ENCODE peak calls at places on chromosome 18, in ten cellular contexts. One of them, this sample, is unnamed.
A peak's percentile ranks its signal among the peaks of the same experiment; 100 is the strongest.

GRCh38 chr18:11953113-11953512 is 28.2 kb upstream of the IMPA2 start:
- DNase-seq in ovary: no peak
- DNase-seq in body of pancreas: no peak
- DNase-seq in breast epithelium: no peak
- DNase-seq in A549: no peak
- DNase-seq in CD8-positive, alpha-beta T cell: no peak
- DNase-seq in caudate nucleus: no peak
- DNase-seq in upper lobe of left lung: no peak
- DNase-seq in left lung: no peak
- DNase-seq in upper lobe of right lung: no peak
- DNase-seq in this sample: no peak

GRCh38 chr18:76573325-76574025 is 78.4 kb upstream of the ZNF516 start:
- DNase-seq in ovary: no peak
- DNase-seq in body of pancreas: no peak
- DNase-seq in breast epithelium: no peak
- DNase-seq in A549: peak; percentile 25
- DNase-seq in CD8-positive, alpha-beta T cell: no peak
- DNase-seq in caudate nucleus: no peak
- DNase-seq in upper lobe of left lung: no peak
- DNase-seq in left lung: no peak
- DNase-seq in upper lobe of right lung: no peak
- DNase-seq in this sample: no peak

GRCh38 chr18:67677489-67677888 is 161.0 kb upstream of the DSEL start:
- DNase-seq in ovary: no peak
- DNase-seq in body of pancreas: no peak
- DNase-seq in breast epithelium: no peak
- DNase-seq in A549: no peak
- DNase-seq in CD8-positive, alpha-beta T cell: no peak
- DNase-seq in caudate nucleus: no peak
- DNase-seq in upper lobe of left lung: no peak
- DNase-seq in left lung: no peak
- DNase-seq in upper lobe of right lung: no peak
- DNase-seq in this sample: no peak

GRCh38 chr18:9827856-9828793 is 57.6 kb upstream of the TXNDC2 start:
- DNase-seq in ovary: no peak
- DNase-seq in body of pancreas: no peak
- DNase-seq in breast epithelium: peak; percentile 72
- DNase-seq in A549: peak; percentile 86
- DNase-seq in CD8-positive, alpha-beta T cell: no peak
- DNase-seq in caudate nucleus: no peak
- DNase-seq in upper lobe of left lung: peak; percentile 46
- DNase-seq in left lung: no peak
- DNase-seq in upper lobe of right lung: no peak
- DNase-seq in this sample: no peak

GRCh38 chr18:24127735-24128134 is 11.1 kb upstream of the CABYR start:
- DNase-seq in ovary: no peak
- DNase-seq in body of pancreas: no peak
- DNase-seq in breast epithelium: no peak
- DNase-seq in A549: no peak
- DNase-seq in CD8-positive, alpha-beta T cell: no peak
- DNase-seq in caudate nucleus: no peak
- DNase-seq in upper lobe of left lung: no peak
- DNase-seq in left lung: no peak
- DNase-seq in upper lobe of right lung: no peak
- DNase-seq in this sample: no peak

GRCh38 chr18:8730080-8730827 is 24.9 kb downstream of the MTCL1 start:
- DNase-seq in ovary: peak; percentile 27
- DNase-seq in body of pancreas: peak; percentile 80
- DNase-seq in breast epithelium: no peak
- DNase-seq in A549: peak; percentile 53
- DNase-seq in CD8-positive, alpha-beta T cell: no peak
- DNase-seq in caudate nucleus: no peak
- DNase-seq in upper lobe of left lung: no peak
- DNase-seq in left lung: no peak
- DNase-seq in upper lobe of right lung: no peak
- DNase-seq in this sample: no peak

GRCh38 chr18:43661570-43661969 is 384.3 kb upstream of the SYT4 start:
- DNase-seq in ovary: no peak
- DNase-seq in body of pancreas: peak; percentile 13
- DNase-seq in breast epithelium: no peak
- DNase-seq in A549: no peak
- DNase-seq in CD8-positive, alpha-beta T cell: no peak
- DNase-seq in caudate nucleus: no peak
- DNase-seq in upper lobe of left lung: no peak
- DNase-seq in left lung: no peak
- DNase-seq in upper lobe of right lung: no peak
- DNase-seq in this sample: no peak

GRCh38 chr18:8847900-8848299 is 142.5 kb downstream of the MTCL1 start:
- DNase-seq in ovary: no peak
- DNase-seq in body of pancreas: no peak
- DNase-seq in breast epithelium: no peak
- DNase-seq in A549: no peak
- DNase-seq in CD8-positive, alpha-beta T cell: no peak
- DNase-seq in caudate nucleus: no peak
- DNase-seq in upper lobe of left lung: no peak
- DNase-seq in left lung: no peak
- DNase-seq in upper lobe of right lung: no peak
- DNase-seq in this sample: no peak

GRCh38 chr18:13542520-13542847 is 183.9 kb downstream of the FAM210A start:
- DNase-seq in ovary: no peak
- DNase-seq in body of pancreas: no peak
- DNase-seq in breast epithelium: no peak
- DNase-seq in A549: no peak
- DNase-seq in CD8-positive, alpha-beta T cell: no peak
- DNase-seq in caudate nucleus: no peak
- DNase-seq in upper lobe of left lung: no peak
- DNase-seq in left lung: no peak
- DNase-seq in upper lobe of right lung: no peak
- DNase-seq in this sample: no peak

GRCh38 chr18:8828300-8828699 is 122.9 kb downstream of the MTCL1 start:
- DNase-seq in ovary: no peak
- DNase-seq in body of pancreas: no peak
- DNase-seq in breast epithelium: no peak
- DNase-seq in A549: no peak
- DNase-seq in CD8-positive, alpha-beta T cell: no peak
- DNase-seq in caudate nucleus: no peak
- DNase-seq in upper lobe of left lung: no peak
- DNase-seq in left lung: no peak
- DNase-seq in upper lobe of right lung: no peak
- DNase-seq in this sample: no peak

DNA sequence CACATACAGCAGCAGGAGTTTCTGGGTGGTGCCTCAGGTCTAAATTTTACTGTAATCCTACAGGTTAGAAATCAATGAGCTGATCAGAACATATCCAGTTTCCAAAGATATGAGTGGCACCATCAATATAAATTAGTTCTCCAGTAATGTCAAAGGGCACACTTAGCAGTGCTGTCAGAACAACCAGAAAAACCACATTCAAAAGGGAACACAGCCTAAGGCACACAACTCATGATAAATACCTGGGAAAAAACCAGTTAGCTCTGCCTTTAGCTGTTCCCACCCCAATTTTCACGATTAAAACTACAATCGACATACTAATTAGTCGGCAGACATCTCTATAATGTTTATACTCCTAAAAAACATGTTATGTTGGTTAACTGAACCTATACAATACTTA is 31.5 kb downstream of the ATP8B1 start:
- DNase-seq in ovary: no peak
- DNase-seq in body of pancreas: no peak
- DNase-seq in breast epithelium: no peak
- DNase-seq in A549: no peak
- DNase-seq in CD8-positive, alpha-beta T cell: no peak
- DNase-seq in caudate nucleus: no peak
- DNase-seq in upper lobe of left lung: no peak
- DNase-seq in left lung: no peak
- DNase-seq in upper lobe of right lung: no peak
- DNase-seq in this sample: no peak
- H3K27ac ChIP-seq in ovary: no peak overlapping the region
- H3K27ac ChIP-seq in body of pancreas: peak overlapping the region; percentile 55
- H3K27ac ChIP-seq in breast epithelium: peak overlapping the region; percentile 79
- H3K27ac ChIP-seq in A549: peak overlapping the region; percentile 81
- H3K27ac ChIP-seq in CD8-positive, alpha-beta T cell: no peak overlapping the region
- H3K27ac ChIP-seq in caudate nucleus: no peak overlapping the region
- H3K27ac ChIP-seq in upper lobe of left lung: peak overlapping the region; percentile 37
- H3K27ac ChIP-seq in left lung: peak overlapping the region; percentile 45
- H3K27ac ChIP-seq in upper lobe of right lung: peak overlapping the region; percentile 3
- H3K27ac ChIP-seq in this sample: peak overlapping the region; percentile 15

GRCh38 chr18:74742573-74742972 is 144.9 kb downstream of the ZNF407 start:
- DNase-seq in ovary: no peak
- DNase-seq in body of pancreas: no peak
- DNase-seq in breast epithelium: no peak
- DNase-seq in A549: no peak
- DNase-seq in CD8-positive, alpha-beta T cell: no peak
- DNase-seq in caudate nucleus: no peak
- DNase-seq in upper lobe of left lung: no peak
- DNase-seq in left lung: no peak
- DNase-seq in upper lobe of right lung: no peak
- DNase-seq in this sample: no peak

GRCh38 chr18:74748809-74749208 is 151.1 kb downstream of the ZNF407 start:
- DNase-seq in ovary: no peak
- DNase-seq in body of pancreas: no peak
- DNase-seq in breast epithelium: no peak
- DNase-seq in A549: no peak
- DNase-seq in CD8-positive, alpha-beta T cell: no peak
- DNase-seq in caudate nucleus: no peak
- DNase-seq in upper lobe of left lung: no peak
- DNase-seq in left lung: no peak
- DNase-seq in upper lobe of right lung: no peak
- DNase-seq in this sample: no peak

GRCh38 chr18:74739926-74740325 is 142.3 kb downstream of the ZNF407 start:
- DNase-seq in ovary: no peak
- DNase-seq in body of pancreas: no peak
- DNase-seq in breast epithelium: no peak
- DNase-seq in A549: no peak
- DNase-seq in CD8-positive, alpha-beta T cell: no peak
- DNase-seq in caudate nucleus: no peak
- DNase-seq in upper lobe of left lung: no peak
- DNase-seq in left lung: no peak
- DNase-seq in upper lobe of right lung: no peak
- DNase-seq in this sample: no peak

GRCh38 chr18:74745658-74746403 is 148.2 kb downstream of the ZNF407 start:
- DNase-seq in ovary: no peak
- DNase-seq in body of pancreas: no peak
- DNase-seq in breast epithelium: no peak
- DNase-seq in A549: peak; percentile 6
- DNase-seq in CD8-positive, alpha-beta T cell: no peak
- DNase-seq in caudate nucleus: no peak
- DNase-seq in upper lobe of left lung: no peak
- DNase-seq in left lung: no peak
- DNase-seq in upper lobe of right lung: no peak
- DNase-seq in this sample: no peak
- H3K27ac ChIP-seq in ovary: no peak overlapping the region
- H3K27ac ChIP-seq in body of pancreas: no peak overlapping the region
- H3K27ac ChIP-seq in breast epithelium: no peak overlapping the region
- H3K27ac ChIP-seq in A549: peak overlapping the region; percentile 39
- H3K27ac ChIP-seq in CD8-positive, alpha-beta T cell: no peak overlapping the region
- H3K27ac ChIP-seq in caudate nucleus: no peak overlapping the region
- H3K27ac ChIP-seq in upper lobe of left lung: no peak overlapping the region
- H3K27ac ChIP-seq in left lung: no peak overlapping the region
- H3K27ac ChIP-seq in upper lobe of right lung: no peak overlapping the region
- H3K27ac ChIP-seq in this sample: no peak overlapping the region

DNA sequence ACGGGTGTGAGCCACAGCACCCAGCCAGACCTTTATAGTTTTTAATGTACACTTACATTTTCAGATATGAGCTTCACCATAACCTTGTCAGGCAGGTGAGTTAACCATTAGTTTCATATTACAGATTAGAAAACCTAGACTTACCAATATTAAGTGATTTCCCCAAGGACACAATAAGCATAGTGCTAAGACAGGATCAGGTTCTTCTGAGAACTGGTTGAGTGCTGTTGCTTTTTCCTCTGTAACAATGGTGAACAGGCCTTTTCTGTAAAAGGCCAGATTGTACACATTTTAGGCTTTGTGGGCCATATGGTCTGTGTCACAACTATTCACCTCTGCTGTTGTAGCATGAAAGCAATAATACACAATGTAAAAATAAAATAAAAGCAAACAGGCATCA is 332.0 kb downstream of the PIK3C3 start:
- DNase-seq in ovary: no peak
- DNase-seq in body of pancreas: no peak
- DNase-seq in breast epithelium: no peak
- DNase-seq in A549: no peak
- DNase-seq in CD8-positive, alpha-beta T cell: no peak
- DNase-seq in caudate nucleus: no peak
- DNase-seq in upper lobe of left lung: no peak
- DNase-seq in left lung: no peak
- DNase-seq in upper lobe of right lung: no peak
- DNase-seq in this sample: no peak
- H3K27ac ChIP-seq in ovary: no peak overlapping the region
- H3K27ac ChIP-seq in body of pancreas: no peak overlapping the region
- H3K27ac ChIP-seq in breast epithelium: no peak overlapping the region
- H3K27ac ChIP-seq in A549: no peak overlapping the region
- H3K27ac ChIP-seq in CD8-positive, alpha-beta T cell: no peak overlapping the region
- H3K27ac ChIP-seq in caudate nucleus: no peak overlapping the region
- H3K27ac ChIP-seq in upper lobe of left lung: no peak overlapping the region
- H3K27ac ChIP-seq in left lung: no peak overlapping the region
- H3K27ac ChIP-seq in upper lobe of right lung: no peak overlapping the region
- H3K27ac ChIP-seq in this sample: no peak overlapping the region

DNA sequence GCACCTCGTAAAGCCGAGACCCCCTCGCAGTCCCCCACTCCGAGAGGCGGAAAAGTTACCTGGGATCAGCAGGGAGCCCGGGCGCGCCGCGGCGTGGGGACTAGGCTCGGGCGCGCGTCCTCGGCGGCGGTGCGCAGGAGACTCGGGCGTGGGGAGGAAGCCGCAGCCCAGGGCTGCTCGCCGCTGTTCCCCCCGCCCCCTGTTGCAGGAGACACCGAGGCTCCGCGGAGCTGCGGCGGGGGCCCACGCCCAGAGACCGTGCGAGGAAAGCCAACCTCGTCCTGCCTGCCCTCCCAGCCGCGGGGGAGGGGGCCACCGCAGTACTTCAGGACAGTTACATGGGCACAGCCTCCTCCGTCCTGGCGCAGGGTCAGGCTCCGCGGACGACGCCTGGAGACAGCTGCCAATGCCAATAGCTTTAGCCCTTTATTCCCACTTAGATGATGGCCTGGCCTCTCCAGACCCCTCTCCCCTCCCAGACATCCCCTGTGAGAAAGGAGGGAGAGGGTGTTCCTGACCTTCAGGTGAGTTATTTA is at the start of gene EPB41L3:
- DNase-seq in ovary: peak; percentile 31
- DNase-seq in body of pancreas: peak; percentile 28
- DNase-seq in breast epithelium: no peak
- DNase-seq in A549: no peak
- DNase-seq in CD8-positive, alpha-beta T cell: no peak
- DNase-seq in caudate nucleus: no peak
- DNase-seq in upper lobe of left lung: peak; percentile 91
- DNase-seq in left lung: peak; percentile 84
- DNase-seq in upper lobe of right lung: peak; percentile 78
- DNase-seq in this sample: peak; percentile 68
- H3K27ac ChIP-seq in ovary: peak within 1 kb of the TSS; percentile 60
- H3K27ac ChIP-seq in body of pancreas: peak within 1 kb of the TSS; percentile 25
- H3K27ac ChIP-seq in breast epithelium: peak within 1 kb of the TSS; percentile 48
- H3K27ac ChIP-seq in A549: no peak within 1 kb of the TSS
- H3K27ac ChIP-seq in CD8-positive, alpha-beta T cell: no peak within 1 kb of the TSS
- H3K27ac ChIP-seq in caudate nucleus: peak within 1 kb of the TSS; percentile 52
- H3K27ac ChIP-seq in upper lobe of left lung: peak within 1 kb of the TSS; percentile 49
- H3K27ac ChIP-seq in left lung: peak within 1 kb of the TSS; percentile 69
- H3K27ac ChIP-seq in upper lobe of right lung: peak within 1 kb of the TSS; percentile 48
- H3K27ac ChIP-seq in this sample: peak within 1 kb of the TSS; percentile 41